ENCODE peak calls at places on chromosomes 16 and 17, in seven cellular contexts. E, B, V, Q, K, J and R are unnamed samples.

GRCh38 chr17:81870155-81870977 is 771 bp downstream of the ARHGDIA start:
- DNase-seq in E (no peak), B (peak; percentile 58), V (peak; percentile 44), Q (peak; percentile 63), K (peak; percentile 28), J (no peak), R (no peak)

GRCh38 chr16:21075252-21075651 is 75.4 kb downstream of the DNAH3 start:
- DNase-seq in E (no peak), B (no peak), V (no peak), Q (no peak), K (no peak), J (no peak), R (no peak)

GRCh38 chr17:62652251-62653001 is 25.0 kb downstream of the MRC2 start:
- DNase-seq in E (peak; percentile 29), B (peak; percentile 69), V (peak; percentile 25), Q (peak; percentile 93), K (peak; percentile 56), J (no peak), R (no peak)

GRCh38 chr16:30053376-30054015 is 12.1 kb upstream of the ALDOA start:
- DNase-seq in E (no peak), B (no peak), V (no peak), Q (peak; percentile 91), K (no peak), J (peak; percentile 36), R (no peak)

GRCh38 chr17:48127371-48128051 is 19.9 kb downstream of the SNX11 start:
- DNase-seq in E (no peak), B (no peak), V (no peak), Q (peak; percentile 61), K (no peak), J (peak; percentile 57), R (no peak)

GRCh38 chr17:6512552-6512951 is 43.8 kb downstream of the PITPNM3 start:
- DNase-seq in E (no peak), B (no peak), V (no peak), Q (no peak), K (no peak), J (peak; percentile 58), R (no peak)

GRCh38 chr16:67190448-67191399 is 788 bp upstream of the EXOC3L1 start:
- DNase-seq in E (no peak), B (no peak), V (no peak), Q (peak; percentile 52), K (no peak), J (no peak), R (no peak)

GRCh38 chr17:33012522-33013033 is 20.9 kb downstream of the SPACA3 start:
- DNase-seq in E (no peak), B (peak; percentile 93), V (no peak), Q (peak; percentile 96), K (no peak), J (no peak), R (peak; percentile 29)

GRCh38 chr16:27311449-27311831 is 2.3 kb upstream of the IL4R start:
- DNase-seq in E (no peak), B (no peak), V (no peak), Q (peak; percentile 31), K (no peak), J (no peak), R (no peak)

GRCh38 chr16:61544165-61544564 is 492.1 kb downstream of the CDH8 start:
- DNase-seq in E (no peak), B (no peak), V (no peak), Q (no peak), K (no peak), J (no peak), R (no peak)

GRCh38 chr17:7515912-7516610 is 31.9 kb downstream of the POLR2A start:
- DNase-seq in E (no peak), B (no peak), V (no peak), Q (no peak), K (no peak), J (no peak), R (no peak)

GRCh38 chr17:69170377-69170776 is 28.7 kb upstream of the ABCA6 start:
- DNase-seq in E (no peak), B (no peak), V (no peak), Q (peak; percentile 8), K (no peak), J (no peak), R (no peak)

GRCh38 chr17:62855136-62855535 is 47.0 kb upstream of the MARCHF10 start:
- DNase-seq in E (no peak), B (no peak), V (no peak), Q (no peak), K (no peak), J (no peak), R (no peak)

GRCh38 chr16:72072514-72073342 is 9.7 kb downstream of the HPR start:
- DNase-seq in E (no peak), B (no peak), V (no peak), Q (peak; percentile 31), K (no peak), J (peak; percentile 19), R (no peak)

GRCh38 chr17:1045456-1045855 is 48.5 kb downstream of the TIMM22 start:
- DNase-seq in E (no peak), B (no peak), V (no peak), Q (no peak), K (no peak), J (no peak), R (no peak)

GRCh38 chr17:30275911-30276310 is 15.8 kb downstream of the BLMH start:
- DNase-seq in E (no peak), B (no peak), V (no peak), Q (no peak), K (no peak), J (no peak), R (no peak)

GRCh38 chr17:39979865-39980401 is 674 bp upstream of the PSMD3 start:
- DNase-seq in E (no peak), B (no peak), V (no peak), Q (no peak), K (peak; percentile 74), J (no peak), R (no peak)

GRCh38 chr16:82990155-82990554 is 363.4 kb downstream of the CDH13 start:
- DNase-seq in E (no peak), B (peak; percentile 68), V (no peak), Q (peak; percentile 69), K (no peak), J (no peak), R (no peak)